ENCODE peak calls at places on chromosomes 1 and 21, in eight cellular contexts. K, A, G, L, V, I, N and Q are unnamed samples.

GRCh38 chr21:32604484-32604883 is 7.7 kb downstream of the CFAP298 start:
- DNase-seq in V (no peak), L (no peak), K (no peak), A (no peak), N (no peak), G (no peak), I (peak; percentile 47), Q (no peak)

GRCh38 chr1:943545-944340 is 15.3 kb downstream of the NOC2L start:
- DNase-seq in A (no peak), K (no peak), I (no peak), G (no peak), V (no peak), L (no peak), N (no peak), Q (no peak)

GRCh38 chr1:245797592-245798366 is 643.0 kb downstream of the KIF26B start:
- DNase-seq in A (no peak), K (peak; percentile 34), I (peak; percentile 63), V (peak; percentile 34), L (no peak), N (no peak), G (no peak), Q (no peak)

GRCh38 chr1:224517171-224517570 is 82.6 kb upstream of the WDR26 start:
- DNase-seq in A (no peak), I (no peak), L (no peak), G (no peak), K (no peak), N (no peak), V (no peak), Q (no peak)

GRCh38 chr1:185477638-185478216 is 160.7 kb upstream of the IVNS1ABP start:
- DNase-seq in I (no peak), A (no peak), N (no peak), G (no peak), L (no peak), K (no peak), V (no peak), Q (no peak)

GRCh38 chr1:172820759-172821158 is 161.9 kb downstream of the FASLG start:
- DNase-seq in N (no peak), K (no peak), V (peak; percentile 24), L (no peak), I (no peak), G (no peak), A (no peak), Q (no peak)

GRCh38 chr1:69523032-69523431 is 44.7 kb upstream of the LRRC7 start:
- DNase-seq in N (peak; percentile 86), G (peak; percentile 32), V (peak; percentile 90), L (peak; percentile 12), A (peak; percentile 94), K (no peak), I (no peak), Q (no peak)

GRCh38 chr1:201016211-201016651 is 7.3 kb downstream of the KIF21B start:
- DNase-seq in K (no peak), I (no peak), L (peak; percentile 57), N (no peak), G (no peak), V (peak; percentile 51), A (peak; percentile 14), Q (peak; percentile 25)

GRCh38 chr21:44636209-44637017 is 743 bp upstream of the KRTAP10-10 start:
- DNase-seq in K (no peak), G (no peak), N (no peak), L (no peak), I (no peak), V (no peak), A (no peak), Q (no peak)

GRCh38 chr1:92934395-92935378 is 26.6 kb downstream of the DIPK1A start:
- DNase-seq in L (no peak), G (no peak), V (peak; percentile 78), K (no peak), A (peak; percentile 94), I (no peak), N (peak; percentile 11), Q (no peak)

GRCh38 chr1:28811766-28812668 is at the start of gene OPRD1:
- DNase-seq in K (no peak), V (peak; percentile 23), G (no peak), L (no peak), I (peak; percentile 75), N (peak; percentile 41), A (no peak), Q (no peak)
- TF ChIP-seq EZH2 in K (no peak), V (no peak), G (peak; percentile 13), L (no peak), I (peak; percentile 78), N (no peak), A (peak; percentile 60), Q (no peak)

DNA sequence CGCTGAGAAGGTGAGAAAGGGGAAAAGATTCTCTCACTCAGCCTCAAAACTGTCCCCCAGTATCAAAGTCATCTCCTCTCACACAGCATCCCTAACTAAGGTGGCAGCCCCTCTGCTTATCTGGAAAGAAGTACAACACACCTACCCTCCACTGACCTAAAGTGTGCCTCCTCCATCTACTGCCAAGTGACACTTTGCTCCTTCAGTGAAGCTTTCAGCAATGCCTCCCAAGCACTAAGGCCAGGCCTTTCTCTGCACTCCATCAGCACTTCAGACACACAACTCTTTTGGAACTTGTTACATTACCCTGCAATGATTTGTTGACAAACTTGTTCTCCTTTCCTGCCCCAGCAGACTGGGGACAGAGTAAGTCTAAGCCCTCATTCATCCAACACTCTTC is 1.4 kb downstream of the SH3BP5L start:
- DNase-seq in I (no peak), V (no peak), K (no peak), G (no peak), A (no peak), L (no peak), N (no peak), Q (no peak)
- H3K4me2 ChIP-seq in I (peak overlapping the region; percentile 89), V (peak overlapping the region; percentile 95), K (peak overlapping the region; percentile 92), G (peak overlapping the region; percentile 96), A (peak overlapping the region; percentile 92), L (peak overlapping the region; percentile 95), N (peak overlapping the region; percentile 100), Q (peak overlapping the region; percentile 93)

DNA sequence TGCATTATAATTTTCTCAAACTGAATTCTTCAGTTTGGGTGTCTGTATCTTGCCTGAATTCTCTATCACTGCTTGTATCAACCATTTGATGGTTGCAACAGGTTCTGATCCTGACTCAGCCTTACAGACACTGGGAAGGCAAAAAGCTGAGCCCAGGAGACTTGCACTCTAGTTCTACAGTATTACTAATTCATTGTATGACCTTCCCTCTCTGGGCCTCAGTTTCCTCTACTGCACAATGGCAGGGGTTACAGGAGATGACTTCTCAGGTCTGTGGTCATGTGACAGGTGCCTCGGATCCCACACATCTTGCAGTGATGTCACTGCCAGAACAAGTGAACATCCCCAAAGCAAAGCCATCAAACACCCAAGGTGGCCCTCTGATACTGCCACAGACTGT is 38.7 kb downstream of the RRAGC start:
- DNase-seq in I (no peak), L (no peak), G (no peak), N (no peak), V (no peak), K (no peak), A (no peak), Q (no peak)
- H3K27me3 ChIP-seq in I (peaks cover 49% of the 10 kb centered on the region), L (peaks cover 51% of the 10 kb centered on the region), G (peaks cover 44% of the 10 kb centered on the region), N (peaks cover 5% of the 10 kb centered on the region), V (peaks cover 67% of the 10 kb centered on the region), K (no peaks in the 10 kb centered on the region), A (peaks cover 28% of the 10 kb centered on the region), Q (peaks cover 92% of the 10 kb centered on the region)

GRCh38 chr1:179742717-179743678 is at the start of gene FAM163A:
- DNase-seq in K (no peak), A (no peak), G (no peak), N (no peak), I (peak; percentile 71), L (peak; percentile 32), V (no peak), Q (no peak)
- TF ChIP-seq EZH2 in K (no peak), A (peak; percentile 88), G (peak; percentile 87), N (peak; percentile 1), I (peak; percentile 87), L (peak; percentile 76), V (peak; percentile 84), Q (no peak)

GRCh38 chr1:19909392-19909791 is 14.0 kb downstream of the PLA2G2E start:
- DNase-seq in A (no peak), V (no peak), N (no peak), L (no peak), G (no peak), K (no peak), I (no peak), Q (no peak)

GRCh38 chr1:19901653-19902052 is 19.5 kb downstream of the OTUD3 start:
- DNase-seq in L (no peak), G (no peak), A (no peak), V (no peak), N (no peak), I (no peak), K (no peak), Q (no peak)

GRCh38 chr1:19903621-19904020 is 19.8 kb downstream of the PLA2G2E start:
- DNase-seq in G (peak; percentile 58), L (no peak), A (no peak), K (peak; percentile 71), V (no peak), I (no peak), N (peak; percentile 94), Q (peak; percentile 59)
- H3K4me2 ChIP-seq in G (peak overlapping the region; percentile 49), L (no peak overlapping the region), A (no peak overlapping the region), K (peak overlapping the region; percentile 52), V (no peak overlapping the region), I (no peak overlapping the region), N (peak overlapping the region; percentile 61), Q (peak overlapping the region; percentile 55)